ENCODE peak calls at places on chromosomes 7 and 10, in five cellular contexts. A is cardiac fibroblast, X is coronary artery, L is psoas muscle, B is hepatocyte. P is an unnamed sample.
A peak's percentile ranks its signal among the peaks of the same experiment; 100 is the strongest.

GRCh38 chr10:114297136-114297705 is 58.2 kb downstream of the VWA2 start:
- DNase-seq in A (no peak), X (no peak), L (peak; percentile 42), B (no peak), P (no peak)

GRCh38 chr10:24866615-24867583 is 85.5 kb downstream of the PRTFDC1 start:
- DNase-seq in A (peak; percentile 89), X (no peak), L (no peak), B (no peak), P (peak; percentile 76)

GRCh38 chr7:20959281-20959680 is 172.6 kb upstream of the SP8 start:
- DNase-seq in A (no peak), X (no peak), L (no peak), B (no peak), P (no peak)

GRCh38 chr10:12358863-12359647 is 9.7 kb downstream of the CAMK1D start:
- DNase-seq in A (no peak), X (no peak), L (peak; percentile 60), B (no peak), P (no peak)

GRCh38 chr10:51706225-51706624 is 6.8 kb upstream of the CSTF2T start:
- DNase-seq in A (peak; percentile 76), X (peak; percentile 90), L (peak; percentile 68), B (no peak), P (peak; percentile 48)

GRCh38 chr10:31515819-31516402 is 196.9 kb downstream of the ZEB1 start:
- DNase-seq in A (peak; percentile 43), X (no peak), L (no peak), B (no peak), P (no peak)

GRCh38 chr10:32931593-32931992 is 26.4 kb downstream of the ITGB1 start:
- DNase-seq in A (no peak), X (no peak), L (no peak), B (no peak), P (no peak)

GRCh38 chr7:158431941-158432347 is 155.7 kb downstream of the PTPRN2 start:
- DNase-seq in A (peak; percentile 94), X (peak; percentile 82), L (peak; percentile 68), B (peak; percentile 94), P (peak; percentile 15)

GRCh38 chr7:768881-769504 is 41.9 kb upstream of the PRKAR1B start:
- DNase-seq in A (no peak), X (no peak), L (peak; percentile 76), B (peak; percentile 22), P (no peak)

GRCh38 chr10:14812271-14812670 is 25.6 kb downstream of the CDNF start:
- DNase-seq in A (no peak), X (no peak), L (no peak), B (no peak), P (no peak)

GRCh38 chr7:154794147-154794780 is 208.7 kb downstream of the PAXIP1 start:
- DNase-seq in A (no peak), X (no peak), L (no peak), B (peak; percentile 77), P (no peak)

GRCh38 chr7:33701927-33702326 is 203.4 kb upstream of the BMPER start:
- DNase-seq in A (no peak), X (no peak), L (no peak), B (no peak), P (no peak)

GRCh38 chr7:33698692-33699128 is 206.6 kb upstream of the BMPER start:
- DNase-seq in A (no peak), X (no peak), L (no peak), B (peak; percentile 49), P (no peak)

GRCh38 chr7:33698006-33698405 is 207.3 kb upstream of the BMPER start:
- DNase-seq in A (no peak), X (no peak), L (no peak), B (peak; percentile 28), P (no peak)

GRCh38 chr7:33701189-33701740 is 204.1 kb upstream of the BMPER start:
- DNase-seq in A (no peak), X (no peak), L (no peak), B (no peak), P (no peak)

DNA sequence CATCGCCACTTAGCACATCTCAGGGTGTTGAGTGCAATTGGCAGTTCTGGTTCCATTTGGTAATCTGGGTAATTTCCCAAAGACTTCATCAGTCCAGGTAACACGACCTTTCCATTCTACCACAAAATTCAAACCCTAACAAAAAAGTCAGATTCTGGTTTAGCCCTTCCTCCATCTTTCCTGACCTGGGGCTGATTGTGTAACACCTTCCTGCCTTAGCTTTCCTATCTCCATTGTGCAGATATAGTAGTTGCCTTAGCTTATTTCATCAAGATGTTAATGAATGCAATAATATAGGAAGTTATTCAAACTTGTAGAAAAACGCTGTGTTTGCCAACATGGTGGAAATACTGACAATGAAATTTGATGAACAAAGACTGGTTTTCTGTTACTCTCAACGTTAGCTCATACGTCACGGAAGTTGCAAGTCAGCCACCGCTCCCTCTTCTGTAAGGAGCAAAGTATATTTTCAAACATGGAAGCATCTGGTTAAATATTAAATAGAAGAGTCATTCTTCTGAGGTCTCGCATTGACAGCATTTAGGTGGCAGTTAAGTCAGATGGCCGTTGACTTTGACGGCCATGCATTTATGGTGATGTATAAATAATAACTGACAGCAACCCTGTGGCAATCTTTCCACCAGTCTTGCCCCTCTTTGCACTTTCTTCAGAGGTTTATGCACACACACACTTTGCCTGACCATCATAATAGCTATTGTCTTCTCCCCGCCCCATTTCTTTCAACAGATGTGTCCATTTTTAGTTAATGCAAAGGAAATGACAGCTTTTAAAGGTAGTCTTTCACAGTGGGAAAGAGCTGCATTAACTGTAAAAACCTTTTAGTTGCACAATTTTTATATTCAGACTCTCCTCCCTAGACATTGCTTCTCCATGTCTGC is 205.1 kb upstream of the BMPER start:
- DNase-seq in A (no peak), X (no peak), L (no peak), B (no peak), P (no peak)
- H3K4me3 ChIP-seq in A (no peak overlapping the region), X (no peak overlapping the region), L (no peak overlapping the region), B (no peak overlapping the region), P (no peak overlapping the region)

DNA sequence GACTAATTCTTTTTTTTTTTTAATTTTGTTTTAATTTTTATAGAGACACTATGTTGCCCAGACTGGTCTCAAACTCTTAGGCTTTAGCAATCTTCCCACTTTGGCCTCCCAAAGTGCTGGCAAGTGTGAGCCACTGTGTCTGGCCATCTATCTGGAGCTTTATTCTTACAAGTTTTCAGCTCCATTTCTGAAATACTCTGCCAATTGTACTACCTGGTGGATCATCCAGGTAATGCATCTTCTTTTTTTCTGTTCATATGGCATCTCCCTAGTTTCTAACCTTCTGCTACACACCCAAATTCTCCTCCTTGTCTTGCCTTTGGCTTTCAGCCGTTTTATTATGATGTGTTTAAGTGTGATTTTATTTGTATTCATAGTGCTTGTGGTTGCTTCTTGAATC is 40.2 kb downstream of the ZNF365 start:
- DNase-seq in A (peak; percentile 10), X (no peak), L (no peak), B (no peak), P (peak; percentile 22)
- TF ChIP-seq CTCF in A (peak; percentile 18), X (no peak), L (no peak), B (no peak), P (no peak)

GRCh38 chr7:134732739-134733138 is 46.7 kb upstream of the CALD1 start:
- DNase-seq in A (no peak), X (no peak), L (no peak), B (no peak), P (no peak)

GRCh38 chr7:134729895-134730294 is 49.5 kb upstream of the CALD1 start:
- DNase-seq in A (no peak), X (no peak), L (no peak), B (no peak), P (peak; percentile 21)

GRCh38 chr7:134731616-134732015 is 47.8 kb upstream of the CALD1 start:
- DNase-seq in A (no peak), X (no peak), L (no peak), B (no peak), P (no peak)

GRCh38 chr7:134727711-134728110 is 51.7 kb upstream of the CALD1 start:
- DNase-seq in A (no peak), X (no peak), L (no peak), B (no peak), P (no peak)

GRCh38 chr7:134730359-134730758 is 49.1 kb upstream of the CALD1 start:
- DNase-seq in A (no peak), X (no peak), L (no peak), B (no peak), P (no peak)
- H3K4me3 ChIP-seq in A (no peak overlapping the region), X (peak overlapping the region; percentile 38), L (no peak overlapping the region), B (no peak overlapping the region), P (no peak overlapping the region)

GRCh38 chr7:144027070-144027469 is 21.7 kb upstream of the OR2A5 start:
- DNase-seq in A (peak; percentile 73), X (no peak), L (no peak), B (peak; percentile 34), P (peak; percentile 27)
- TF ChIP-seq CTCF in A (peak; percentile 45), X (no peak), L (peak; percentile 48), B (peak; percentile 69), P (peak; percentile 30)

GRCh38 chr10:3486346-3487065 is 298.5 kb downstream of the KLF6 start:
- DNase-seq in A (peak; percentile 48), X (no peak), L (no peak), B (peak; percentile 93), P (no peak)

GRCh38 chr10:3482200-3482993 is 302.6 kb downstream of the KLF6 start:
- DNase-seq in A (peak; percentile 92), X (peak; percentile 80), L (peak; percentile 42), B (peak; percentile 92), P (peak; percentile 95)

GRCh38 chr10:3484306-3485187 is 300.5 kb downstream of the KLF6 start:
- DNase-seq in A (peak; percentile 66), X (no peak), L (peak; percentile 39), B (no peak), P (no peak)

GRCh38 chr10:3487228-3487627 is 297.8 kb downstream of the KLF6 start:
- DNase-seq in A (no peak), X (no peak), L (no peak), B (no peak), P (no peak)

GRCh38 chr10:3485287-3485686 is 299.7 kb downstream of the KLF6 start:
- DNase-seq in A (no peak), X (no peak), L (no peak), B (no peak), P (no peak)
- H3K4me3 ChIP-seq in A (no peak overlapping the region), X (no peak overlapping the region), L (no peak overlapping the region), B (no peak overlapping the region), P (no peak overlapping the region)